ENCODE peak calls at places on chromosomes 5 and 9, in six cellular contexts. One of them, this sample, is unnamed.

GRCh38 chr5:39970117-39970798 is 545.5 kb upstream of the DAB2 start:
- DNase-seq in stomach: no peak
- DNase-seq in H1: no peak
- DNase-seq in tibial nerve: no peak
- DNase-seq in sigmoid colon: no peak
- DNase-seq in esophagus squamous epithelium: no peak
- DNase-seq in this sample: no peak

GRCh38 chr5:127988149-127988755 is 95.3 kb upstream of the SLC12A2 start:
- DNase-seq in stomach: no peak
- DNase-seq in H1: no peak
- DNase-seq in tibial nerve: no peak
- DNase-seq in sigmoid colon: no peak
- DNase-seq in esophagus squamous epithelium: no peak
- DNase-seq in this sample: peak; percentile 15

GRCh38 chr5:111735829-111736228 is 21.2 kb downstream of the NREP start:
- DNase-seq in stomach: no peak
- DNase-seq in H1: peak; percentile 23
- DNase-seq in tibial nerve: no peak
- DNase-seq in sigmoid colon: peak; percentile 78
- DNase-seq in esophagus squamous epithelium: no peak
- DNase-seq in this sample: peak; percentile 23

GRCh38 chr9:124869986-124870560 is 8.1 kb downstream of the ARPC5L start:
- DNase-seq in stomach: peak; percentile 60
- DNase-seq in H1: no peak
- DNase-seq in tibial nerve: no peak
- DNase-seq in sigmoid colon: no peak
- DNase-seq in esophagus squamous epithelium: peak; percentile 28
- DNase-seq in this sample: no peak

GRCh38 chr5:139246394-139246793 is 47.1 kb upstream of the MATR3 start:
- DNase-seq in stomach: no peak
- DNase-seq in H1: no peak
- DNase-seq in tibial nerve: no peak
- DNase-seq in sigmoid colon: no peak
- DNase-seq in esophagus squamous epithelium: no peak
- DNase-seq in this sample: peak; percentile 86

GRCh38 chr9:95316794-95317118 is 753 bp downstream of the FANCC start:
- DNase-seq in stomach: peak; percentile 66
- DNase-seq in H1: peak; percentile 51
- DNase-seq in tibial nerve: no peak
- DNase-seq in sigmoid colon: peak; percentile 86
- DNase-seq in esophagus squamous epithelium: no peak
- DNase-seq in this sample: peak; percentile 99

GRCh38 chr9:107615325-107615724 is 125.8 kb upstream of the KLF4 start:
- DNase-seq in stomach: no peak
- DNase-seq in H1: no peak
- DNase-seq in tibial nerve: no peak
- DNase-seq in sigmoid colon: no peak
- DNase-seq in esophagus squamous epithelium: no peak
- DNase-seq in this sample: no peak

GRCh38 chr5:138459311-138459710 is 6.0 kb upstream of the EGR1 start:
- DNase-seq in stomach: peak; percentile 43
- DNase-seq in H1: no peak
- DNase-seq in tibial nerve: no peak
- DNase-seq in sigmoid colon: no peak
- DNase-seq in esophagus squamous epithelium: no peak
- DNase-seq in this sample: no peak

DNA sequence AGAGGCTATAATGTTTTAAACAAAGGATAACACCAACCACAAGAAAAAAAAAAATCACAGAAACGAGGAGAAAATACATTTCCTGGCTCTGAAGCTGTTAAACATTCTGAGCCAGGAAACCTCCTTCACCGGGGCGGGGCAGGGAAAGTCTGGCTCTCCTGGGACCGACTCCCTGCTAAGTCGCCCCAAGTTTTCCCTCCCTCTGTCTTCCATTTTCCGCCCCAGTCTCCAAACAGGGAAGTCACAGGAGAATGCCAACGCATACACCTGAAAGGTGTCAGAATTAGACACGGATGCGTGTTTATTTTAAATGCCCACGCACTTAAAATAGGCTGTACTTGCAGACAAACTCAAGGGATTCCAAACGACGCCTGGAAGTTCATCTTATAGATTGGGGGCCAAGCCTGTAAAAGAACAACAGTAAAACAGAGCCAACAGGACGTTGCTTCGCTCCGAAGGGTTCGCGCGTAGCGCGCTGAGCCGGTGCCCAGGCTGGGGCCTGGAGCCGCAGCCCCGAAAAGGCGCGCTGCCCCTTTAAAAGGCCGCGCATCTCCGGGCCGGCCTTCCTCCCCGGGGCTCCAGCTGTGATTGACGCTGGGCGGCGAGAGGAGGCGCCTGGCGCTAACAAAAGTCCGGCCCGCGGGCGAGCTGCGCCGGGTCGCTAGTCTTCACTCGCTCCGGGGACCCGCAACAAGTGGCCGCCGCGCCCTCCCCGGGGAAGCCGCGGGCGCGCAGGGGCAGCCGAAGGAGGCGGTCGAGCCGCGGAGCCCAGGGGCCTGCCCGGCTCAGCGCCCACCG is at the start of gene FBXL7:
- DNase-seq in stomach: peak; percentile 37
- DNase-seq in H1: peak; percentile 58
- DNase-seq in tibial nerve: peak; percentile 67
- DNase-seq in sigmoid colon: peak; percentile 92
- DNase-seq in esophagus squamous epithelium: no peak
- DNase-seq in this sample: peak; percentile 84
- TF ChIP-seq POLR2A in stomach: no peak
- TF ChIP-seq POLR2A in H1: peak; percentile 60
- TF ChIP-seq POLR2A in tibial nerve: peak; percentile 63
- TF ChIP-seq POLR2A in sigmoid colon: no peak
- TF ChIP-seq POLR2A in esophagus squamous epithelium: peak; percentile 50
- TF ChIP-seq POLR2A in this sample: peak; percentile 88

GRCh38 chr9:128098936-128099931 is 28.3 kb downstream of the PTGES2 start:
- DNase-seq in stomach: no peak
- DNase-seq in H1: no peak
- DNase-seq in tibial nerve: no peak
- DNase-seq in sigmoid colon: no peak
- DNase-seq in esophagus squamous epithelium: no peak
- DNase-seq in this sample: no peak

GRCh38 chr9:128099932-128100491 is 27.5 kb downstream of the PTGES2 start:
- DNase-seq in stomach: no peak
- DNase-seq in H1: no peak
- DNase-seq in tibial nerve: no peak
- DNase-seq in sigmoid colon: no peak
- DNase-seq in esophagus squamous epithelium: no peak
- DNase-seq in this sample: no peak

GRCh38 chr9:128097156-128098016 is 29.4 kb downstream of the SLC25A25 start:
- DNase-seq in stomach: no peak
- DNase-seq in H1: no peak
- DNase-seq in tibial nerve: no peak
- DNase-seq in sigmoid colon: no peak
- DNase-seq in esophagus squamous epithelium: no peak
- DNase-seq in this sample: no peak

GRCh38 chr9:128096614-128097013 is 28.6 kb downstream of the SLC25A25 start:
- DNase-seq in stomach: no peak
- DNase-seq in H1: no peak
- DNase-seq in tibial nerve: no peak
- DNase-seq in sigmoid colon: no peak
- DNase-seq in esophagus squamous epithelium: no peak
- DNase-seq in this sample: no peak

GRCh38 chr9:128098017-128098935 is 29.3 kb downstream of the PTGES2 start:
- DNase-seq in stomach: peak; percentile 98
- DNase-seq in H1: peak; percentile 90
- DNase-seq in tibial nerve: peak; percentile 91
- DNase-seq in sigmoid colon: peak; percentile 99
- DNase-seq in esophagus squamous epithelium: peak; percentile 53
- DNase-seq in this sample: peak; percentile 97
- TF ChIP-seq POLR2A in stomach: no peak
- TF ChIP-seq POLR2A in H1: peak; percentile 96
- TF ChIP-seq POLR2A in tibial nerve: peak; percentile 92
- TF ChIP-seq POLR2A in sigmoid colon: peak; percentile 96
- TF ChIP-seq POLR2A in esophagus squamous epithelium: peak; percentile 96
- TF ChIP-seq POLR2A in this sample: peak; percentile 95

GRCh38 chr5:157977957-157978505 is 119.1 kb upstream of the CLINT1 start:
- DNase-seq in stomach: no peak
- DNase-seq in H1: no peak
- DNase-seq in tibial nerve: no peak
- DNase-seq in sigmoid colon: no peak
- DNase-seq in esophagus squamous epithelium: no peak
- DNase-seq in this sample: no peak
- TF ChIP-seq POLR2A in stomach: no peak
- TF ChIP-seq POLR2A in H1: no peak
- TF ChIP-seq POLR2A in tibial nerve: no peak
- TF ChIP-seq POLR2A in sigmoid colon: no peak
- TF ChIP-seq POLR2A in esophagus squamous epithelium: no peak
- TF ChIP-seq POLR2A in this sample: no peak

GRCh38 chr5:110007101-110007500 is 317.4 kb downstream of the MAN2A1 start:
- DNase-seq in stomach: no peak
- DNase-seq in H1: no peak
- DNase-seq in tibial nerve: no peak
- DNase-seq in sigmoid colon: no peak
- DNase-seq in esophagus squamous epithelium: no peak
- DNase-seq in this sample: no peak

GRCh38 chr5:110002652-110003051 is 312.9 kb downstream of the MAN2A1 start:
- DNase-seq in stomach: no peak
- DNase-seq in H1: no peak
- DNase-seq in tibial nerve: no peak
- DNase-seq in sigmoid colon: peak; percentile 76
- DNase-seq in esophagus squamous epithelium: no peak
- DNase-seq in this sample: no peak

GRCh38 chr5:110013042-110013441 is 323.3 kb downstream of the MAN2A1 start:
- DNase-seq in stomach: no peak
- DNase-seq in H1: no peak
- DNase-seq in tibial nerve: no peak
- DNase-seq in sigmoid colon: no peak
- DNase-seq in esophagus squamous epithelium: no peak
- DNase-seq in this sample: no peak

DNA sequence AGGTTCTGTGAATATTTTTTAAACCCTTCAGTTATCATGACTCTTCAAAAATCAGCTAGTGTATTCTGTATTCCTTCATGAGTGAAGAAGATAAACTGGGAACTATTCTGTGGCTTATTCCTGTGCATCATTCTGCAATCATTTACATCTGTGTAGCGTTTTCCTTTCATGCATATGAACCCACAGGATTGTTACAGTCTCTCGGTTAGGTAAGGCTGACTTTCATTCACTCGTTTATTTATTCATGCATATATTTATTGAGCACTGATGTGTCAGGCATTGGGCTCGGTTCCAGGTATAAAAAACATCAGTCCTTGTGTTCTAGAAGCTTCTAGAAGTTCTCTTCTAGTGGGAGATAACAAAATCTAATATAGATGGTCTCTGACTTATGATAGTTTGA is 318.4 kb downstream of the MAN2A1 start:
- DNase-seq in stomach: no peak
- DNase-seq in H1: no peak
- DNase-seq in tibial nerve: no peak
- DNase-seq in sigmoid colon: no peak
- DNase-seq in esophagus squamous epithelium: no peak
- DNase-seq in this sample: no peak
- TF ChIP-seq POLR2A in stomach: no peak
- TF ChIP-seq POLR2A in H1: no peak
- TF ChIP-seq POLR2A in tibial nerve: no peak
- TF ChIP-seq POLR2A in sigmoid colon: no peak
- TF ChIP-seq POLR2A in esophagus squamous epithelium: no peak
- TF ChIP-seq POLR2A in this sample: no peak

DNA sequence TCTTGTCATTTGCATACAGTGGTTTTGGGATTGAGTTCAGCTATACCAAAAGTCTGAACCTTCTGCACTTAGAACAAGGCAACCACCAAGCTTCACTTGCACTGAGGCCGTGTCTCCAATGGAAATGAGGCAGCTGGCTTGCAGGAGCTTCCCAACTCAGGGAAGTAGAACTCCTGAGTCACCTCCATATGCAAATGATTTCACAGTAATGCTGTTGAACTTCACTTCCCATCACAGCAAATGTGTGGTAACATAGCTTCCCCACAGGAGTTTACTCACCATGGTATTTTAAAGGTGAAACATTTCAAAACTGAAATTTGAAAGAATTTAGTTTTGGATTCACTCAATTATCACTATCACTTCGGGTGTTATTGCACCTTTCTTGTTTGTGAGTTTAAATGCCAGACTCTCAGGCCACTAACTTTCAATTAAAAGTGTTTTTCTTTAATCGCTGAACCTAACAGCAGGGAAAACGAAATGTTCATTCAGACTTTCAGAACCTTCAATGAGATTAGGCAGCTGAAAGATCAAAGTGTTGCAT is 9.0 kb downstream of the CD274 start:
- DNase-seq in stomach: peak; percentile 32
- DNase-seq in H1: no peak
- DNase-seq in tibial nerve: no peak
- DNase-seq in sigmoid colon: no peak
- DNase-seq in esophagus squamous epithelium: no peak
- DNase-seq in this sample: no peak
- TF ChIP-seq POLR2A in stomach: no peak
- TF ChIP-seq POLR2A in H1: no peak
- TF ChIP-seq POLR2A in tibial nerve: no peak
- TF ChIP-seq POLR2A in sigmoid colon: no peak
- TF ChIP-seq POLR2A in esophagus squamous epithelium: no peak
- TF ChIP-seq POLR2A in this sample: no peak

GRCh38 chr9:128892223-128892892 is 10.4 kb downstream of the LRRC8A start:
- DNase-seq in stomach: peak; percentile 82
- DNase-seq in H1: no peak
- DNase-seq in tibial nerve: peak; percentile 73
- DNase-seq in sigmoid colon: peak; percentile 97
- DNase-seq in esophagus squamous epithelium: peak; percentile 79
- DNase-seq in this sample: peak; percentile 97
- TF ChIP-seq POLR2A in stomach: no peak
- TF ChIP-seq POLR2A in H1: no peak
- TF ChIP-seq POLR2A in tibial nerve: peak; percentile 39
- TF ChIP-seq POLR2A in sigmoid colon: no peak
- TF ChIP-seq POLR2A in esophagus squamous epithelium: no peak
- TF ChIP-seq POLR2A in this sample: peak; percentile 59

GRCh38 chr5:14507156-14507941 is 74.2 kb upstream of the OTULINL start:
- DNase-seq in stomach: no peak
- DNase-seq in H1: no peak
- DNase-seq in tibial nerve: no peak
- DNase-seq in sigmoid colon: no peak
- DNase-seq in esophagus squamous epithelium: no peak
- DNase-seq in this sample: no peak

GRCh38 chr5:14505310-14506140 is 76.1 kb upstream of the OTULINL start:
- DNase-seq in stomach: no peak
- DNase-seq in H1: no peak
- DNase-seq in tibial nerve: no peak
- DNase-seq in sigmoid colon: no peak
- DNase-seq in esophagus squamous epithelium: no peak
- DNase-seq in this sample: no peak

GRCh38 chr5:14508046-14508445 is 73.5 kb upstream of the OTULINL start:
- DNase-seq in stomach: no peak
- DNase-seq in H1: no peak
- DNase-seq in tibial nerve: no peak
- DNase-seq in sigmoid colon: no peak
- DNase-seq in esophagus squamous epithelium: no peak
- DNase-seq in this sample: no peak

GRCh38 chr5:14504816-14505215 is 76.8 kb upstream of the OTULINL start:
- DNase-seq in stomach: no peak
- DNase-seq in H1: no peak
- DNase-seq in tibial nerve: no peak
- DNase-seq in sigmoid colon: no peak
- DNase-seq in esophagus squamous epithelium: no peak
- DNase-seq in this sample: no peak

GRCh38 chr5:14506661-14507060 is 74.9 kb upstream of the OTULINL start:
- DNase-seq in stomach: no peak
- DNase-seq in H1: no peak
- DNase-seq in tibial nerve: no peak
- DNase-seq in sigmoid colon: no peak
- DNase-seq in esophagus squamous epithelium: no peak
- DNase-seq in this sample: no peak
- TF ChIP-seq POLR2A in stomach: no peak
- TF ChIP-seq POLR2A in H1: no peak
- TF ChIP-seq POLR2A in tibial nerve: no peak
- TF ChIP-seq POLR2A in sigmoid colon: no peak
- TF ChIP-seq POLR2A in esophagus squamous epithelium: no peak
- TF ChIP-seq POLR2A in this sample: no peak